ENCODE peak calls at places on chromosomes 6 and 20, in four cellular contexts. I, C, P and N are unnamed samples.

GRCh38 chr6:168925671-168926070 is 328.0 kb downstream of the THBS2 start:
- DNase-seq in I (no peak), C (no peak), P (no peak), N (no peak)

GRCh38 chr6:38052035-38052434 is 232.5 kb downstream of the ZFAND3 start:
- DNase-seq in I (no peak), C (no peak), P (no peak), N (no peak)

GRCh38 chr20:51083447-51083846 is 60.5 kb upstream of the KCNG1 start:
- DNase-seq in I (no peak), C (no peak), P (no peak), N (no peak)

GRCh38 chr6:159299566-159299965 is 130.4 kb downstream of the FNDC1 start:
- DNase-seq in I (no peak), C (no peak), P (no peak), N (no peak)

GRCh38 chr20:38290829-38291581 is 13.0 kb upstream of the BPI start:
- DNase-seq in I (peak; percentile 51), C (peak; percentile 87), P (no peak), N (peak; percentile 60)

GRCh38 chr6:47207261-47207660 is 102.4 kb downstream of the TNFRSF21 start:
- DNase-seq in I (no peak), C (no peak), P (no peak), N (no peak)

GRCh38 chr6:154138806-154139205 is 99.8 kb downstream of the OPRM1 start:
- DNase-seq in I (no peak), C (no peak), P (no peak), N (no peak)

GRCh38 chr6:109093732-109094131 is 914 bp downstream of the SESN1 start:
- DNase-seq in I (peak; percentile 36), C (no peak), P (no peak), N (no peak)

GRCh38 chr6:141107562-141108160 is 1025.1 kb upstream of the GJE1 start:
- DNase-seq in I (no peak), C (no peak), P (no peak), N (no peak)

GRCh38 chr6:133131621-133132020 is 109.5 kb upstream of the EYA4 start:
- DNase-seq in I (no peak), C (no peak), P (no peak), N (no peak)

GRCh38 chr6:47277702-47278101 is 32.0 kb downstream of the TNFRSF21 start:
- DNase-seq in I (no peak), C (no peak), P (no peak), N (no peak)

GRCh38 chr20:35771367-35771688 is 487 bp upstream of the PHF20 start:
- DNase-seq in I (no peak), C (no peak), P (no peak), N (no peak)

GRCh38 chr20:8744228-8744844 is 324.6 kb upstream of the PLCB4 start:
- DNase-seq in I (no peak), C (no peak), P (no peak), N (no peak)

GRCh38 chr6:110329729-110330436 is 28.3 kb downstream of the METTL24 start:
- DNase-seq in I (no peak), C (peak; percentile 62), P (no peak), N (no peak)

GRCh38 chr6:159833997-159834601 is 34.0 kb downstream of the PNLDC1 start:
- DNase-seq in I (no peak), C (no peak), P (no peak), N (no peak)

GRCh38 chr6:33761922-33762629 is 15.4 kb upstream of the IP6K3 start:
- DNase-seq in I (peak; percentile 84), C (peak; percentile 87), P (no peak), N (peak; percentile 50)

DNA sequence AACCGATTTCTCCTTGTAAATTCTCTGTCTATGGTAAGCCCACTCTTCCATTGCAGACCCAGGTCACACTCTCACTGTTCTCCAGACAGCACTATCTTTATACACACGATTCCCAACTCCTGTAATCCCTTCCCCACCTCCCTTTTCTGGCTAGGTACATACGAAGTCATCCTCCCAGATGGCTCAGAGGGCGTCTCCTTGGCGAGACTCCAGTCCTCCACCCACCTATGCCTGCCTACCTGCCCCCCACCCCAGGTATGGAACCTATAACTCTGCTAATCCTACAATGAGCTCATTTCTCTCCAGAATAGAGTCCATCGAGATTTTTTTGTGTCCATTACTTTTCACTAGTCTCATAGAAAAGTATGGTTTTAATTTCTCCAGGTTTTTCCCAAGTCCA is 22.9 kb downstream of the SCML4 start:
- DNase-seq in I (no peak), C (no peak), P (no peak), N (no peak)
- TF ChIP-seq FOXK2 in I (no peak), C (no peak), P (no peak), N (no peak)

GRCh38 chr20:48784273-48784641 is 43.5 kb downstream of the PREX1 start:
- DNase-seq in I (no peak), C (no peak), P (no peak), N (no peak)
- TF ChIP-seq FOXK2 in I (no peak), C (no peak), P (no peak), N (no peak)

GRCh38 chr6:41073968-41074691 is 1.4 kb downstream of the NFYA start:
- DNase-seq in I (peak; percentile 55), C (no peak), P (no peak), N (no peak)
- TF ChIP-seq FOXK2 in I (no peak), C (no peak), P (no peak), N (no peak)

DNA sequence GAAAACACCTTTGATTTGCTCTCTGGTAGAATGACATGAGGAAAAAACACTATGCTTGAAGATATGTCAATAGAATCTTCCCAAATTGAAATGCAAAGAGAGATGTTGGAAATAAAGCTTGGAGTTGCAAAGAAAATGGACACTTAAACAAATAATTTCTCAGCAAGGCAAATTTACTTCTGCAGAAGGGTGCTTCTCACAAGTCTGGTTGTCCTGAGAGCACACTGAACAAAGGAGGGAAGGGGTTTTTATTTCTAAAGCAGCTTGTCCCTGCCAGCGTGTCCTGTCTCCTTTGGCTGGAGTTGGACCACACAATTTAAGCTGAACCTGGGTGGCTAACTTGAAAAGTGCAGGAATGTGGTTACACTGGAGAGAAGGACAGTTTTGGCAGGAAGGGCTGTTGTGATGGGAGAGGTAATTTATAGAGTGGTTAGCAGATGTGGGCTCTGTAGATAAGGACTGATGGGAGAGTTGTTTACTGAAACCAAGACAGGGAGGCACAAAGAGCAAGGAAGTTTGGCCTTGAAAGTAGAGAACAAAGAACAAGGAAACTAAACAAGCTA is 454.6 kb upstream of the EYS start:
- DNase-seq in I (no peak), C (no peak), P (no peak), N (no peak)
- TF ChIP-seq FOXK2 in I (no peak), C (no peak), P (no peak), N (no peak)

GRCh38 chr6:44128020-44128917 is 915 bp downstream of the TMEM63B start:
- DNase-seq in I (peak; percentile 76), C (peak; percentile 35), P (no peak), N (peak; percentile 49)
- TF ChIP-seq FOXK2 in I (no peak), C (no peak), P (no peak), N (no peak)

DNA sequence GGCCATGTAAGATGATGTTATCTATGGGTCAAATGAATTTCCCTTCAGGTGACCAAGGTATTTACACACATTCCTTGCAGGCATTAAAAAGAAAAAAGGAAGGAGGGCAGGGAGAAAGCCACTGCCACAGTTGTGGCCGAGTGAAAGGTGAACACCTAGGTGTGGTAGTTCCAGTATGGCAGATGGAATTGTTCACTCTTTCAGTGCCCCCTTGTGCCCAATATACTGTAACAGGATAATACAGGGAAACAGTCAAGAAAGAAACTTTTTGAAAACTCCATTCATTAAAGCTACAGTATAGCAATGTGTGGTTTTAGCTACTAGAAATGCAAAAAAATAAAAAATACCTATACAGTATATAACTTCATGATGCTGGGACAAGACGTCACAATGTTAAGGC is 52.1 kb downstream of the BMP2 start:
- DNase-seq in I (no peak), C (peak; percentile 15), P (no peak), N (no peak)
- TF ChIP-seq FOXK2 in I (no peak), C (no peak), P (no peak), N (no peak)

DNA sequence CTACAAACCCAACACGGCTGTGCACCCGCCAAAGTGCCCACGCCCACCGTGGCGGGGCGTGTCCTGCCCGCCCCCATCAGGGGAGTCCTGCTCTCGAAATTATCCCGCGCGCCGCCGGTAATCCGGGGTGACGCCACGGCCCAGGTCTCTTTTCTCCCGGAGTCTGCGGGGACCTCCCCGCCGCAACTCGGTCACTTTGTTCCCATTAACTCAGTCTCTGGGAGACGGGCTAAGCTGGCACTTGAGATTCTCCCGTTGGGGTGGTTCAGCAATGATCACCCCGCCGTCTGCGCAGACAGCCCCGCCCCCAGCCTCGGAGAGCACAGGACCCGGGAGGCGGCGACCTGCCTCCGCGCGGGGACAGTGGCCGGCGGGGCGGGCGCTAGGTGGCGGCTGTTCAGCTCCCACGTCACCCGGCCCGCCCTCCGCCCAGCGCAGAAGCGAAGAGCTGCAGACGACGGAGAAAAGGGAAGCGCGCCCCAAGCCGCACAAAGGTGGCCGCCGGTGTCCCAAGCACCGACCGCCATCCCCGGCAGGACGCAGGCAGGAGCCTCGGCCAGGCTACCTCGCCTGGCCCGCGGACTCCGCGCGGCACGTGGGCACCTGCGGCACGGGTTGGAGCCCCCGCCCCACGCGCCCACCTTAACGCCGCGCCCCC is 31.5 kb downstream of the SF3B5 start:
- DNase-seq in I (peak; percentile 97), C (peak; percentile 50), P (peak; percentile 59), N (peak; percentile 91)
- TF ChIP-seq FOXK2 in I (peak; percentile 11), C (no peak), P (no peak), N (no peak)

DNA sequence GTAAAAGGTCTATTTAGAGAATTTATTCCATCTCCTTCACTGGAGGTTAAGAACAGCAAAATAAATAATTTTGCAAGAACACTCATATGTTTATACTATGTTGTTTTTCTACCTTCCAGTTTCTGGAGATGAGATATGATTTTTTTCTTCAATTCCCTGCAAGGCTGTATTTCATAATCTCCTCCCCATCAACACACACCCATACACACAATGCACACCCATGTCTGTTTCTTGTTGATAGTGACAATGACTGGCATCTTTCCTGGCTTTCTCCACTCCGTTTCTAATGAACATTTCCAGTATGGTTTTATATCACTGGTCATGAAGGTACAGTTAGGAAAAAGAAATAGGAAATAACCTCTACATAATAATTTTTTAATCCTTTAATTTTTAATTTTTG is 202.1 kb downstream of the ARHGAP18 start:
- DNase-seq in I (peak; percentile 63), C (no peak), P (no peak), N (no peak)
- TF ChIP-seq FOXK2 in I (peak; percentile 79), C (no peak), P (no peak), N (no peak)

GRCh38 chr6:68636710-68637470 is 1.8 kb downstream of the ADGRB3 start:
- DNase-seq in I (no peak), C (no peak), P (no peak), N (no peak)

GRCh38 chr6:68639211-68639610 is 4.1 kb downstream of the ADGRB3 start:
- DNase-seq in I (peak; percentile 18), C (no peak), P (no peak), N (no peak)

GRCh38 chr6:68637782-68638181 is 2.7 kb downstream of the ADGRB3 start:
- DNase-seq in I (no peak), C (no peak), P (no peak), N (no peak)

GRCh38 chr6:68639826-68640505 is 4.9 kb downstream of the ADGRB3 start:
- DNase-seq in I (peak; percentile 66), C (no peak), P (no peak), N (no peak)

GRCh38 chr6:68638225-68638900 is 3.3 kb downstream of the ADGRB3 start:
- DNase-seq in I (peak; percentile 75), C (peak; percentile 9), P (no peak), N (no peak)
- TF ChIP-seq FOXK2 in I (no peak), C (no peak), P (no peak), N (no peak)